ENCODE peak calls at places on chromosomes 2 and 18, in ten cellular contexts. V is CD8-positive, alpha-beta T cell; F is BJ; T is ascending aorta; B is AG09309; M is MCF 10A; P is mucosa of descending colon; N is colonic mucosa; H is psoas muscle; W is AG09319. Q is an unnamed sample.

GRCh38 chr2:19146867-19147266 is 211.6 kb downstream of the OSR1 start:
- DNase-seq in V (no peak), F (no peak), T (no peak), B (no peak), M (no peak), P (no peak), N (no peak), H (no peak), W (no peak), Q (no peak)

GRCh38 chr2:122132292-122132691 is 376.8 kb downstream of the TSN start:
- DNase-seq in V (no peak), F (no peak), T (no peak), B (no peak), M (peak; percentile 56), P (no peak), N (no peak), H (no peak), W (no peak), Q (no peak)

GRCh38 chr2:232293191-232293590 is 85.4 kb upstream of the ALPP start:
- DNase-seq in V (no peak), F (no peak), T (no peak), B (no peak), M (no peak), P (no peak), N (no peak), H (no peak), W (no peak), Q (no peak)

GRCh38 chr18:39685303-39685902 is 2119.8 kb upstream of the CELF4 start:
- DNase-seq in V (no peak), F (no peak), T (no peak), B (no peak), M (no peak), P (no peak), N (no peak), H (no peak), W (no peak), Q (no peak)

GRCh38 chr2:116833052-116833451 is 981.4 kb upstream of the DDX18 start:
- DNase-seq in V (no peak), F (no peak), T (no peak), B (no peak), M (no peak), P (no peak), N (no peak), H (no peak), W (no peak), Q (no peak)

GRCh38 chr2:69948032-69948962 is 13.1 kb downstream of the ASPRV1 start:
- DNase-seq in V (no peak), F (no peak), T (no peak), B (no peak), M (no peak), P (no peak), N (no peak), H (no peak), W (no peak), Q (no peak)

GRCh38 chr18:32902566-32903330 is 129.9 kb upstream of the KLHL14 start:
- DNase-seq in V (no peak), F (no peak), T (no peak), B (no peak), M (no peak), P (no peak), N (no peak), H (no peak), W (no peak), Q (no peak)

GRCh38 chr2:118272391-118272790 is 184.1 kb downstream of the INSIG2 start:
- DNase-seq in V (no peak), F (no peak), T (no peak), B (no peak), M (no peak), P (no peak), N (no peak), H (no peak), W (no peak), Q (no peak)

GRCh38 chr2:140117371-140117770 is 1337.2 kb upstream of the NXPH2 start:
- DNase-seq in V (no peak), F (no peak), T (no peak), B (no peak), M (no peak), P (no peak), N (no peak), H (no peak), W (no peak), Q (no peak)

GRCh38 chr18:24201699-24202687 is 63.1 kb downstream of the CABYR start:
- DNase-seq in V (no peak), F (no peak), T (no peak), B (no peak), M (no peak), P (no peak), N (no peak), H (no peak), W (no peak), Q (no peak)

GRCh38 chr2:3638456-3638810 is 19.6 kb upstream of the ALLC start:
- DNase-seq in V (no peak), F (no peak), T (peak; percentile 19), B (no peak), M (no peak), P (no peak), N (no peak), H (no peak), W (no peak), Q (no peak)

DNA sequence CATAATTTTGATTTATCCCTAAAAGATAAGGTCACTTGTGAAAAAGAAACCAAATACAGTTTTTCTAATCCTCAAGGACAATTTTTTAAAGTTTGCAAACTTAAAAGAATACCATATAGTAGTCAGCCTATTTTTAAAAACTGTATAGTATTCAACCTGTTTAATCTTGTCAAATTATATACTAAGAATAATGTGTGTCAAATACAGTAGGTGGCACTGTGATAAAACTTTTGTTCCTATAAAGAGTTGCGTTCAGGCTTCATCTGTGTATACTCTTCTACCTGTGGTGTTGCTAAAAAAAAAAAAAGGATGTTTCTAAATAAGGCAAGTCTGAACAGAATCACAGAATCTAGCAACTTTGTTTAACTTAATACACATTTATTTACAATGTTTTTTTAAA is 68.6 kb downstream of the CCDC138 start:
- DNase-seq in V (no peak), F (no peak), T (no peak), B (no peak), M (peak; percentile 42), P (no peak), N (no peak), H (no peak), W (no peak), Q (peak; percentile 29)
- TF ChIP-seq CTCF in V (peak; percentile 61), F (peak; percentile 5), T (no peak), B (peak; percentile 12), M (peak; percentile 30), P (no peak), N (no peak), H (peak; percentile 13), W (no peak), Q (peak; percentile 25)

DNA sequence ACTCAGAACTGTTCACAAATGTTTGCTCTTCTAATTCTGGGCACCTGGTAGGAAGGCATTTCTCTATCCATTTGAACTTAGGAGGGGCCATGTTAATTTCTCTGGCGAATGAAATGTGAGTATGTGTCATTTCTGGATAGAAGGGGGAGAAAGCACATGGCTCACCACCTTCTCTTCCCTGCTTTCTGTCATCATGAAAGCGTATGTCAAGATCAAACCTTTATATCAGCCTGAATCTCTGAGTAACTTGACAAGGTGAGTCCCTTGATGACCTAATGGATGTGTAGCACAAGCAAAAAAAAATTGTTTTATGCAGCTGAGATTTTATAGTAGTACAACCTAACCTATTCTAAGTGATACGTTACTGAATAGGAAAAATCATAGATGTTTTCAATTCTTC is 12.1 kb upstream of the LCT start:
- DNase-seq in V (no peak), F (no peak), T (no peak), B (no peak), M (no peak), P (no peak), N (no peak), H (no peak), W (no peak), Q (no peak)
- TF ChIP-seq CTCF in V (no peak), F (no peak), T (no peak), B (no peak), M (no peak), P (no peak), N (no peak), H (no peak), W (no peak), Q (no peak)

GRCh38 chr2:150610670-150611279 is 123.3 kb upstream of the RND3 start:
- DNase-seq in V (no peak), F (no peak), T (no peak), B (no peak), M (peak; percentile 74), P (no peak), N (peak; percentile 37), H (no peak), W (no peak), Q (peak; percentile 62)
- TF ChIP-seq CTCF in V (no peak), F (peak; percentile 58), T (peak; percentile 27), B (peak; percentile 66), M (peak; percentile 82), P (peak; percentile 17), N (peak; percentile 61), H (peak; percentile 22), W (no peak), Q (peak; percentile 56)

DNA sequence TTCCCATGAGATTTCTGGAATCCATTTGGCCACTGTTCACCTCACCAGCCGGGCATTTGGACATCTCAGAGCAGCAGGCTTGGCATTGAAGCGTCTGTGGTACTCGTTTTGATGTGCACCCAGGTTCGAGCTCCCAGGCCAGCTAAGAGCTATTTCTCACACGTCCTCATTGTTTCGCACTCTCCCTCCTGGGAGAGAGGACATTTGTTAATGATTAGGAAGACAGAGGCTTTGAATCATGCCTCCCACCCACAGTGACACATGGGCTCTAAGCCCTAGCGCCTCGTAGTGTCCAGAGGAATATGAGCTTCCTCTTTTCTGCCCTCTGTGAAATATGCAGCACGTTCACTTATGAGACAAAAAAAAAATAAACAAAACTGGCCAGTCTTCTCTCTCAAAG is 361.8 kb downstream of the RND3 start:
- DNase-seq in V (no peak), F (peak; percentile 53), T (no peak), B (peak; percentile 80), M (no peak), P (no peak), N (no peak), H (no peak), W (peak; percentile 43), Q (peak; percentile 70)
- TF ChIP-seq CTCF in V (no peak), F (peak; percentile 45), T (no peak), B (peak; percentile 30), M (no peak), P (no peak), N (no peak), H (no peak), W (peak; percentile 22), Q (peak; percentile 14)

GRCh38 chr2:81068144-81068543 is 763.6 kb upstream of the LRRTM1 start:
- DNase-seq in V (no peak), F (no peak), T (no peak), B (no peak), M (no peak), P (no peak), N (no peak), H (no peak), W (no peak), Q (no peak)
- TF ChIP-seq CTCF in V (no peak), F (no peak), T (no peak), B (no peak), M (no peak), P (no peak), N (no peak), H (no peak), W (no peak), Q (no peak)

DNA sequence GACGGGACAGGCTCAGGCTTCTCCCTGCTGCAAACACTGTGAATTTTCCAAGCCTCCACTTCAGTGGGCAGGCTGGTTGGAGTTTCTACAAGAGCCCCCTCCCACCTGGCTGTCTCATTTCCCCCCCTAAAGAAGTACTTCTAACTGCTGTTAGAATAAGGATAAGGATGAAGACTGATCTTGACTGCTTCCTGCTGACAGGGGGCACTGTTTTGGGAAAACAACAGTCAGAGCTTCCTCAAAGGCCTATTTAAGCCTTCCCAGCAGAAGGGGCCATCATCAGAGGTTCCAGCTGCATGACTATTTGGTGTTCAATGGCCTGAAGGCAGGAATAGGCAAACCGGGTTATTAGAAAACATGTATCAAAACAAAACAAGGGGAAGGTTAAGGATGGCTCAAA is 1162.8 kb downstream of the DSC3 start:
- DNase-seq in V (no peak), F (no peak), T (no peak), B (no peak), M (no peak), P (no peak), N (no peak), H (no peak), W (no peak), Q (no peak)
- TF ChIP-seq CTCF in V (no peak), F (no peak), T (no peak), B (no peak), M (no peak), P (no peak), N (no peak), H (no peak), W (no peak), Q (no peak)